ENCODE peak calls at places on chromosomes 3 and 15, in six cellular contexts. G is IMR-90, T is ovary, M is fibroblast of the aortic adventitia, D is Panc1, N is vagina. P is an unnamed sample.

GRCh38 chr3:125037498-125038150 is 18.2 kb downstream of the HEG1 start:
- DNase-seq in D (no peak), T (no peak), M (peak), G (no peak), N (no peak), P (no peak)

GRCh38 chr15:100721758-100722550 is 119.6 kb downstream of the ASB7 start:
- DNase-seq in G (peak), D (peak), N (peak), M (peak), T (peak), P (peak)

GRCh38 chr3:73586190-73586589 is 38.6 kb downstream of the PDZRN3 start:
- DNase-seq in G (no peak), N (no peak), D (no peak), T (no peak), M (no peak), P (no peak)

GRCh38 chr3:42497009-42497731 is 5.3 kb upstream of the VIPR1 start:
- DNase-seq in N (peak), T (no peak), D (no peak), M (peak), G (peak), P (no peak)

GRCh38 chr3:160677459-160677901 is 520 bp downstream of the ARL14 start:
- DNase-seq in G (peak), M (no peak), D (peak), N (no peak), T (no peak), P (no peak)

GRCh38 chr3:188394588-188394987 is 240.6 kb downstream of the LPP start:
- DNase-seq in N (no peak), G (no peak), M (no peak), D (no peak), T (no peak), P (no peak)

GRCh38 chr3:123258811-123259420 is 57.2 kb downstream of the SEC22A start:
- DNase-seq in M (peak), G (peak), N (no peak), T (no peak), D (peak), P (peak)

GRCh38 chr3:54206874-54207273 is 84.5 kb downstream of the CACNA2D3 start:
- DNase-seq in M (no peak), G (no peak), N (peak), T (no peak), D (no peak), P (no peak)

GRCh38 chr3:177633671-177634207 is 436.5 kb upstream of the TBL1XR1 start:
- DNase-seq in T (no peak), G (peak), M (peak), D (no peak), N (no peak), P (peak)

GRCh38 chr3:15771444-15771843 is 26.3 kb downstream of the ANKRD28 start:
- DNase-seq in N (no peak), T (no peak), G (no peak), M (no peak), D (no peak), P (no peak)

GRCh38 chr3:48426401-48426909 is 3.4 kb downstream of the PLXNB1 start:
- DNase-seq in M (no peak), G (no peak), T (no peak), D (no peak), N (no peak), P (no peak)

GRCh38 chr3:46699846-46700523 is 1.2 kb upstream of the TMIE start:
- DNase-seq in D (no peak), M (no peak), N (no peak), G (no peak), T (peak), P (no peak)

GRCh38 chr3:4750306-4751056 is 228.8 kb upstream of the BHLHE40 start:
- DNase-seq in N (no peak), T (peak), M (no peak), G (peak), D (no peak), P (no peak)

GRCh38 chr3:32177702-32178198 is 60.7 kb upstream of the CMTM8 start:
- DNase-seq in T (no peak), G (peak), M (peak), D (peak), N (no peak), P (peak)

GRCh38 chr3:175338775-175339535 is 479.8 kb downstream of the NAALADL2 start:
- DNase-seq in M (peak), T (no peak), D (peak), G (peak), N (no peak), P (peak)

GRCh38 chr3:147930417-147930816 is 521.3 kb downstream of the ZIC1 start:
- DNase-seq in M (peak), T (no peak), N (no peak), D (no peak), G (peak), P (peak)

GRCh38 chr3:105611304-105612192 is 244.8 kb downstream of the ALCAM start:
- DNase-seq in M (peak), G (no peak), T (no peak), N (no peak), D (no peak), P (no peak)

GRCh38 chr15:77311618-77312398 is 108.1 kb downstream of the PEAK1 start:
- DNase-seq in T (no peak), D (no peak), M (no peak), N (no peak), G (no peak), P (no peak)

GRCh38 chr15:44729394-44729913 is 6.9 kb upstream of the TRIM69 start:
- DNase-seq in T (no peak), G (peak), M (peak), N (no peak), D (no peak), P (no peak)

GRCh38 chr15:82680200-82681102 is 29.2 kb downstream of the AP3B2 start:
- DNase-seq in N (no peak), G (no peak), M (no peak), T (peak), D (no peak), P (no peak)

GRCh38 chr15:79164465-79164864 is 73.9 kb upstream of the RASGRF1 start:
- DNase-seq in D (no peak), N (peak), G (no peak), T (no peak), M (no peak), P (no peak)

GRCh38 chr3:125662675-125663074 is 67.4 kb upstream of the OSBPL11 start:
- DNase-seq in G (no peak), T (no peak), N (no peak), M (peak), D (no peak), P (no peak)

GRCh38 chr3:42187936-42188335 is 78.0 kb downstream of the CCK start:
- DNase-seq in T (no peak), D (no peak), N (no peak), M (no peak), G (no peak), P (no peak)

GRCh38 chr15:32853667-32854066 is 135.9 kb downstream of the GREM1 start:
- DNase-seq in D (no peak), M (no peak), T (no peak), G (no peak), N (no peak), P (no peak)

GRCh38 chr15:25739687-25740121 is 123.4 kb downstream of the ATP10A start:
- DNase-seq in M (peak), T (no peak), G (peak), N (peak), D (no peak), P (no peak)

GRCh38 chr3:147200545-147200944 is 205.8 kb downstream of the ZIC4 start:
- DNase-seq in G (peak), N (no peak), D (no peak), T (no peak), M (peak), P (no peak)

GRCh38 chr3:64238971-64239667 is 13.9 kb upstream of the PRICKLE2 start:
- DNase-seq in T (peak), D (no peak), G (peak), N (no peak), M (peak), P (no peak)

GRCh38 chr3:14523792-14524191 is 16.4 kb downstream of the GRIP2 start:
- DNase-seq in M (peak), T (no peak), G (peak), D (no peak), N (no peak), P (no peak)

GRCh38 chr3:55897573-55898224 is 410.6 kb upstream of the WNT5A start:
- DNase-seq in G (peak), D (no peak), T (no peak), M (no peak), N (no peak), P (no peak)

GRCh38 chr3:194194051-194194756 is 58.3 kb downstream of the HES1 start:
- DNase-seq in D (no peak), T (no peak), M (no peak), N (no peak), G (no peak), P (no peak)

GRCh38 chr3:46380471-46381215 is 9.9 kb downstream of the CCR5 start:
- DNase-seq in D (no peak), M (peak), G (no peak), T (no peak), N (no peak), P (no peak)

GRCh38 chr15:73002509-73002908 is 49.8 kb upstream of the NEO1 start:
- DNase-seq in G (peak), N (no peak), D (no peak), T (no peak), M (no peak), P (no peak)

GRCh38 chr3:50139308-50139707 is 15.8 kb upstream of the SEMA3F start:
- DNase-seq in T (no peak), D (no peak), N (no peak), M (no peak), G (no peak), P (no peak)

GRCh38 chr15:35973019-35973418 is 427.1 kb upstream of the DPH6 start:
- DNase-seq in G (no peak), M (no peak), T (no peak), N (no peak), D (no peak), P (no peak)

GRCh38 chr3:49460188-49460885 is 9.7 kb upstream of the DAG1 start:
- DNase-seq in T (no peak), G (no peak), N (no peak), D (no peak), M (no peak), P (no peak)

GRCh38 chr3:2525968-2526367 is 427.3 kb downstream of the CNTN4 start:
- DNase-seq in D (no peak), T (no peak), M (no peak), N (no peak), G (no peak), P (no peak)

GRCh38 chr3:133851266-133851906 is 44.3 kb downstream of the RAB6B start:
- DNase-seq in T (no peak), M (no peak), G (no peak), N (no peak), D (no peak), P (no peak)

GRCh38 chr3:196533260-196533681 is 18.1 kb upstream of the SMCO1 start:
- DNase-seq in N (no peak), M (peak), D (no peak), G (no peak), T (no peak), P (no peak)
- H3K4me3 ChIP-seq in N (no peak), M (no peak), D (no peak), G (no peak), T (no peak), P (no peak)

DNA sequence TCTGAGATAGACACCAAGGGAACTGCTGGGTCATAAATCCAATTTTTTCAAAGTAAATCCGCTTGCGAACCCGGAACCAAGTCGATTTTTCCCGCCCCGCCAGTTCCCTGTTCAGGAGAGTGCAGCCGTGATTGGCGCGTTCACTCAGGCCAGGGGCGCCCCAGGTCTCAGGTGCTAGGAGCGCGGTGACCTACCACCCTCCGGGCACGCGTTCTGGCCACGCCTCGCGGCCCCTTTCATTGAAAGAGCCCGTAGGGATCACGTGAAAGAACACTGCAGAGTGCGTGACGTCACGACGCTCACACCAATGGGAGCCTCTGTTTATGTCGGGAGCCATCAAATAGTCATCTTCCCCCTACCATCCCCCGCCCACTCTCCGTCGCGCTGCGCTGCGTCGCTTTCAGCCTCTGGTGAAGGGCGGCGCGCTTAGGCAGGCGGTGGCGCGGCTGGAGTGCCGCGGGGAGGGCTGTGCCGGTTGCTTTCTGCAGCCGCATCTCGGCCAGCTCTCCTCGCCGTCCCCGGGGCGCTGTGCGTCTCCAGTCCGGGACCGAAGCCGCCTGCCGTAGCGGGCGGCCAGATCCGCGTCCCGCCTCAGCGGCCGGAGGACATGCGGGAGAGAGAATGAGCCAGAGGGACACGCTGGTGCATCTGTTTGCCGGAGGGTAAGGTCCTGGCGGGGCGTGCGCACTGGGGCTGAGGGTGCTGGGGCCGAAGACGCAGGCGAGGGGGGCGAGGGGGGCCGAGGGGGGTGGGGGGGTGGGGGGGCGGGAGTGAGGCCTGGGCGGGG is at the start of gene SLC25A36:
- DNase-seq in M (peak), T (peak), N (peak), G (peak), D (peak), P (peak)
- TF ChIP-seq CTCF in M (no peak), T (peak), N (peak), G (no peak), D (no peak), P (no peak)

GRCh38 chr3:127761101-127761802 is 61.1 kb downstream of the MGLL start:
- DNase-seq in M (no peak), G (no peak), T (no peak), D (no peak), N (no peak), P (no peak)
- H3K4me3 ChIP-seq in M (no peak), G (no peak), T (no peak), D (no peak), N (no peak), P (no peak)

GRCh38 chr3:38368238-38368637 is 21.7 kb downstream of the XYLB start:
- DNase-seq in D (no peak), G (no peak), T (no peak), M (no peak), N (no peak), P (no peak)
- TF ChIP-seq CTCF in D (no peak), G (no peak), T (no peak), M (no peak), N (no peak), P (peak)

DNA sequence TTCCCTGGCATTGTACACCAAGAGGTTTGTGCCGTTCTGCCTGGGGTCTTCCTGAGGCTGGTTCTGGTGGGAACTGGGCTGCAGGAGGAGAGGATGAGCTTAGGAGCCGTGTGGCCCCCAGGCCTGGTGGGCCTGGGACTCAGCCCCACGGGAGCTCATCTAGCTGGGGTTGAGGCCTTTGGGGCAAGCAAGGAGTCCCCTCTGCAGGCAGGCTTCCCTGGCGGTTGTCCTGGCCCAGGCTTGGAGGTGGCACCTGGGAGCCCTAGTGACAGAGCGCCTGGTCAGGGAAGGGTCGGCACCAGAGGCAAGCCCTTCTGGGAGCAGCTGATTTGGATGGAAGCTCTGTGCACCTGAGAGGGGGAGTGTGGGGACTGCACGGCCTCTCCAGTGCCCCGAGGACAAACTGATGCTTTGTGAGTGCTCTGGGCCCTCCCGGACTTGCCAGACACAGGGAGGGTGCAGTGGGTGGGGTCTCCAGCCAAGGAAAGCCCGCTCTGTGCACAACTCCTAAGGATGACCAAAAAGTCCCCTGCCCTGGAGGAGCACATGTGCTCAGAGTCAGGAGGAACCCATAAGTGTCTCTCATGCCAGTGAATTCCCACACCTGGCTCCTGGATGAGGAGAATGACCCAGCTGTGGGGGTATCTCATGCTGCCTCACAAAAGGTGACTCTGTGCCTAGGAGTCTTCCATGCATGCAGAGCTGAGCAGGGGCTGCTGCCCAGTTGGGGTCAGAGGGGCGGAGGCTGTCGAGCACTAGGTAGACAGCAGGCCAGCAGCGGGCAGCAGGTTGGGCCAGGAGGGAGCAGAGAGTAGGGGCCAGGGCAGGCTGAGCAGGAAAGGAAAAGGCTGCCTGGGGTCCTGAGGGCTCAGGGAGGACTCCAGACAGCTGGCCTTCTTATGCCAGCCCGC is 2.7 kb downstream of the PAK6 start:
- DNase-seq in T (no peak), N (peak), D (no peak), M (no peak), G (no peak), P (no peak)
- H3K4me3 ChIP-seq in T (no peak), N (peak), D (no peak), M (no peak), G (no peak), P (no peak)

GRCh38 chr15:48569591-48570302 is 75.8 kb downstream of the FBN1 start:
- DNase-seq in M (no peak), G (no peak), N (no peak), T (no peak), D (no peak), P (no peak)

GRCh38 chr15:48563944-48564343 is 81.6 kb downstream of the FBN1 start:
- DNase-seq in D (no peak), T (no peak), M (peak), N (no peak), G (no peak), P (no peak)

GRCh38 chr15:48564690-48565089 is 80.8 kb downstream of the FBN1 start:
- DNase-seq in D (no peak), T (no peak), N (no peak), G (no peak), M (no peak), P (no peak)

GRCh38 chr15:48566669-48567068 is 78.8 kb downstream of the FBN1 start:
- DNase-seq in T (no peak), D (no peak), M (peak), N (no peak), G (peak), P (no peak)

GRCh38 chr15:48565560-48566482 is 79.7 kb downstream of the FBN1 start:
- DNase-seq in G (peak), N (no peak), D (peak), M (peak), T (no peak), P (no peak)
- TF ChIP-seq CTCF in G (peak), N (no peak), D (no peak), M (peak), T (no peak), P (no peak)

GRCh38 chr15:70892002-70892911 is at the start of the genes LRRC49 and THAP10:
- DNase-seq in N (peak), T (peak), M (peak), D (peak), G (peak), P (peak)

GRCh38 chr15:70892912-70893560 is 410 bp downstream of the LRRC49 start:
- DNase-seq in G (peak), M (peak), T (peak), N (no peak), D (no peak), P (no peak)
- H3K4me3 ChIP-seq in G (peak), M (peak), T (peak), N (peak), D (peak), P (peak)

P was measured in epithelial cell of proximal tubule.